ENCODE peak calls at places on chromosome 7, in eight cellular contexts. One of them, this sample, is unnamed.

GRCh38 chr7:157618823-157619606 is 282.2 kb downstream of the DNAJB6 start:
- DNase-seq in stimulated activated CD4-positive, alpha-beta T cell treated with anti-CD3 and anti-CD28 coated beads, Interleukin-15, amount 100 ng/mL, for 1 hour: no peak
- DNase-seq in stimulated activated CD8-positive, alpha-beta memory T cell treated with anti-CD3 and anti-CD28 coated beads, Interleukin-15, amount 100 ng/mL, for 24 hours: no peak
- DNase-seq in ACHN: no peak
- DNase-seq in stimulated activated naive CD8-positive, alpha-beta T cell treated with anti-CD3 and anti-CD28 coated beads, Interleukin-15, Interleukin-2, amounts not matched to agents 100 U/mL and 50 U/mL, for 24 hours: no peak
- DNase-seq in EL: no peak
- DNase-seq in activated CD4-positive, alpha-beta T cell treated with anti-CD3 and anti-CD28 coated beads, Interleukin-2, amount 50 U/mL, for 1 hour: no peak
- DNase-seq in AG04450: no peak
- DNase-seq in this sample: no peak

GRCh38 chr7:139695616-139696015 is 82.2 kb downstream of the HIPK2 start:
- DNase-seq in stimulated activated CD4-positive, alpha-beta T cell treated with anti-CD3 and anti-CD28 coated beads, Interleukin-15, amount 100 ng/mL, for 1 hour: no peak
- DNase-seq in activated CD4-positive, alpha-beta T cell treated with anti-CD3 and anti-CD28 coated beads, Interleukin-2, amount 50 U/mL, for 1 hour: no peak
- DNase-seq in stimulated activated CD8-positive, alpha-beta memory T cell treated with anti-CD3 and anti-CD28 coated beads, Interleukin-15, amount 100 ng/mL, for 24 hours: no peak
- DNase-seq in ACHN: no peak
- DNase-seq in EL: no peak
- DNase-seq in AG04450: no peak
- DNase-seq in stimulated activated naive CD8-positive, alpha-beta T cell treated with anti-CD3 and anti-CD28 coated beads, Interleukin-15, Interleukin-2, amounts not matched to agents 100 U/mL and 50 U/mL, for 24 hours: no peak
- DNase-seq in this sample: no peak

GRCh38 chr7:151181011-151181431 is 6.0 kb downstream of the ASB10 start:
- DNase-seq in EL: no peak
- DNase-seq in stimulated activated naive CD8-positive, alpha-beta T cell treated with anti-CD3 and anti-CD28 coated beads, Interleukin-15, Interleukin-2, amounts not matched to agents 100 U/mL and 50 U/mL, for 24 hours: no peak
- DNase-seq in stimulated activated CD8-positive, alpha-beta memory T cell treated with anti-CD3 and anti-CD28 coated beads, Interleukin-15, amount 100 ng/mL, for 24 hours: no peak
- DNase-seq in activated CD4-positive, alpha-beta T cell treated with anti-CD3 and anti-CD28 coated beads, Interleukin-2, amount 50 U/mL, for 1 hour: no peak
- DNase-seq in stimulated activated CD4-positive, alpha-beta T cell treated with anti-CD3 and anti-CD28 coated beads, Interleukin-15, amount 100 ng/mL, for 1 hour: no peak
- DNase-seq in AG04450: no peak
- DNase-seq in ACHN: no peak
- DNase-seq in this sample: no peak

GRCh38 chr7:121023683-121024507 is 35.4 kb downstream of the CPED1 start:
- DNase-seq in ACHN: no peak
- DNase-seq in AG04450: no peak
- DNase-seq in EL: peak; percentile 12
- DNase-seq in stimulated activated naive CD8-positive, alpha-beta T cell treated with anti-CD3 and anti-CD28 coated beads, Interleukin-15, Interleukin-2, amounts not matched to agents 100 U/mL and 50 U/mL, for 24 hours: no peak
- DNase-seq in stimulated activated CD4-positive, alpha-beta T cell treated with anti-CD3 and anti-CD28 coated beads, Interleukin-15, amount 100 ng/mL, for 1 hour: no peak
- DNase-seq in stimulated activated CD8-positive, alpha-beta memory T cell treated with anti-CD3 and anti-CD28 coated beads, Interleukin-15, amount 100 ng/mL, for 24 hours: no peak
- DNase-seq in activated CD4-positive, alpha-beta T cell treated with anti-CD3 and anti-CD28 coated beads, Interleukin-2, amount 50 U/mL, for 1 hour: no peak
- DNase-seq in this sample: no peak

GRCh38 chr7:83655951-83656556 is 7.1 kb upstream of the SEMA3E start:
- DNase-seq in EL: peak; percentile 37
- DNase-seq in stimulated activated CD8-positive, alpha-beta memory T cell treated with anti-CD3 and anti-CD28 coated beads, Interleukin-15, amount 100 ng/mL, for 24 hours: no peak
- DNase-seq in AG04450: peak; percentile 16
- DNase-seq in activated CD4-positive, alpha-beta T cell treated with anti-CD3 and anti-CD28 coated beads, Interleukin-2, amount 50 U/mL, for 1 hour: no peak
- DNase-seq in stimulated activated naive CD8-positive, alpha-beta T cell treated with anti-CD3 and anti-CD28 coated beads, Interleukin-15, Interleukin-2, amounts not matched to agents 100 U/mL and 50 U/mL, for 24 hours: no peak
- DNase-seq in ACHN: peak; percentile 78
- DNase-seq in stimulated activated CD4-positive, alpha-beta T cell treated with anti-CD3 and anti-CD28 coated beads, Interleukin-15, amount 100 ng/mL, for 1 hour: no peak
- DNase-seq in this sample: no peak

GRCh38 chr7:107130487-107131220 is 38.1 kb upstream of the HBP1 start:
- DNase-seq in AG04450: no peak
- DNase-seq in stimulated activated CD4-positive, alpha-beta T cell treated with anti-CD3 and anti-CD28 coated beads, Interleukin-15, amount 100 ng/mL, for 1 hour: no peak
- DNase-seq in activated CD4-positive, alpha-beta T cell treated with anti-CD3 and anti-CD28 coated beads, Interleukin-2, amount 50 U/mL, for 1 hour: no peak
- DNase-seq in stimulated activated naive CD8-positive, alpha-beta T cell treated with anti-CD3 and anti-CD28 coated beads, Interleukin-15, Interleukin-2, amounts not matched to agents 100 U/mL and 50 U/mL, for 24 hours: no peak
- DNase-seq in stimulated activated CD8-positive, alpha-beta memory T cell treated with anti-CD3 and anti-CD28 coated beads, Interleukin-15, amount 100 ng/mL, for 24 hours: no peak
- DNase-seq in EL: no peak
- DNase-seq in ACHN: no peak
- DNase-seq in this sample: no peak

GRCh38 chr7:10312942-10313341 is 660.7 kb upstream of the PHF14 start:
- DNase-seq in stimulated activated CD8-positive, alpha-beta memory T cell treated with anti-CD3 and anti-CD28 coated beads, Interleukin-15, amount 100 ng/mL, for 24 hours: no peak
- DNase-seq in activated CD4-positive, alpha-beta T cell treated with anti-CD3 and anti-CD28 coated beads, Interleukin-2, amount 50 U/mL, for 1 hour: no peak
- DNase-seq in stimulated activated CD4-positive, alpha-beta T cell treated with anti-CD3 and anti-CD28 coated beads, Interleukin-15, amount 100 ng/mL, for 1 hour: no peak
- DNase-seq in ACHN: no peak
- DNase-seq in stimulated activated naive CD8-positive, alpha-beta T cell treated with anti-CD3 and anti-CD28 coated beads, Interleukin-15, Interleukin-2, amounts not matched to agents 100 U/mL and 50 U/mL, for 24 hours: no peak
- DNase-seq in AG04450: no peak
- DNase-seq in EL: no peak
- DNase-seq in this sample: no peak

GRCh38 chr7:106823631-106824030 is 41.5 kb upstream of the PIK3CG start:
- DNase-seq in ACHN: no peak
- DNase-seq in stimulated activated naive CD8-positive, alpha-beta T cell treated with anti-CD3 and anti-CD28 coated beads, Interleukin-15, Interleukin-2, amounts not matched to agents 100 U/mL and 50 U/mL, for 24 hours: no peak
- DNase-seq in AG04450: no peak
- DNase-seq in EL: no peak
- DNase-seq in activated CD4-positive, alpha-beta T cell treated with anti-CD3 and anti-CD28 coated beads, Interleukin-2, amount 50 U/mL, for 1 hour: no peak
- DNase-seq in stimulated activated CD8-positive, alpha-beta memory T cell treated with anti-CD3 and anti-CD28 coated beads, Interleukin-15, amount 100 ng/mL, for 24 hours: no peak
- DNase-seq in stimulated activated CD4-positive, alpha-beta T cell treated with anti-CD3 and anti-CD28 coated beads, Interleukin-15, amount 100 ng/mL, for 1 hour: no peak
- DNase-seq in this sample: no peak

GRCh38 chr7:51376420-51377092 is 59.9 kb upstream of the COBL start:
- DNase-seq in activated CD4-positive, alpha-beta T cell treated with anti-CD3 and anti-CD28 coated beads, Interleukin-2, amount 50 U/mL, for 1 hour: no peak
- DNase-seq in ACHN: peak; percentile 83
- DNase-seq in stimulated activated naive CD8-positive, alpha-beta T cell treated with anti-CD3 and anti-CD28 coated beads, Interleukin-15, Interleukin-2, amounts not matched to agents 100 U/mL and 50 U/mL, for 24 hours: no peak
- DNase-seq in stimulated activated CD8-positive, alpha-beta memory T cell treated with anti-CD3 and anti-CD28 coated beads, Interleukin-15, amount 100 ng/mL, for 24 hours: no peak
- DNase-seq in stimulated activated CD4-positive, alpha-beta T cell treated with anti-CD3 and anti-CD28 coated beads, Interleukin-15, amount 100 ng/mL, for 1 hour: no peak
- DNase-seq in EL: peak; percentile 37
- DNase-seq in AG04450: no peak
- DNase-seq in this sample: no peak

GRCh38 chr7:67992287-67992686 is 995.7 kb downstream of the TYW1 start:
- DNase-seq in stimulated activated CD4-positive, alpha-beta T cell treated with anti-CD3 and anti-CD28 coated beads, Interleukin-15, amount 100 ng/mL, for 1 hour: no peak
- DNase-seq in stimulated activated naive CD8-positive, alpha-beta T cell treated with anti-CD3 and anti-CD28 coated beads, Interleukin-15, Interleukin-2, amounts not matched to agents 100 U/mL and 50 U/mL, for 24 hours: no peak
- DNase-seq in ACHN: no peak
- DNase-seq in AG04450: no peak
- DNase-seq in activated CD4-positive, alpha-beta T cell treated with anti-CD3 and anti-CD28 coated beads, Interleukin-2, amount 50 U/mL, for 1 hour: no peak
- DNase-seq in EL: no peak
- DNase-seq in stimulated activated CD8-positive, alpha-beta memory T cell treated with anti-CD3 and anti-CD28 coated beads, Interleukin-15, amount 100 ng/mL, for 24 hours: no peak
- DNase-seq in this sample: no peak

GRCh38 chr7:20894806-20895205 is 108.1 kb upstream of the SP8 start:
- DNase-seq in activated CD4-positive, alpha-beta T cell treated with anti-CD3 and anti-CD28 coated beads, Interleukin-2, amount 50 U/mL, for 1 hour: no peak
- DNase-seq in ACHN: no peak
- DNase-seq in EL: no peak
- DNase-seq in AG04450: no peak
- DNase-seq in stimulated activated CD4-positive, alpha-beta T cell treated with anti-CD3 and anti-CD28 coated beads, Interleukin-15, amount 100 ng/mL, for 1 hour: no peak
- DNase-seq in stimulated activated CD8-positive, alpha-beta memory T cell treated with anti-CD3 and anti-CD28 coated beads, Interleukin-15, amount 100 ng/mL, for 24 hours: no peak
- DNase-seq in stimulated activated naive CD8-positive, alpha-beta T cell treated with anti-CD3 and anti-CD28 coated beads, Interleukin-15, Interleukin-2, amounts not matched to agents 100 U/mL and 50 U/mL, for 24 hours: no peak
- DNase-seq in this sample: no peak

GRCh38 chr7:377069-378040 is 87.4 kb downstream of the FOXL3 start:
- DNase-seq in ACHN: no peak
- DNase-seq in stimulated activated naive CD8-positive, alpha-beta T cell treated with anti-CD3 and anti-CD28 coated beads, Interleukin-15, Interleukin-2, amounts not matched to agents 100 U/mL and 50 U/mL, for 24 hours: no peak
- DNase-seq in stimulated activated CD4-positive, alpha-beta T cell treated with anti-CD3 and anti-CD28 coated beads, Interleukin-15, amount 100 ng/mL, for 1 hour: no peak
- DNase-seq in stimulated activated CD8-positive, alpha-beta memory T cell treated with anti-CD3 and anti-CD28 coated beads, Interleukin-15, amount 100 ng/mL, for 24 hours: no peak
- DNase-seq in AG04450: no peak
- DNase-seq in EL: no peak
- DNase-seq in activated CD4-positive, alpha-beta T cell treated with anti-CD3 and anti-CD28 coated beads, Interleukin-2, amount 50 U/mL, for 1 hour: no peak
- DNase-seq in this sample: no peak

GRCh38 chr7:2711895-2712675 is 24.1 kb downstream of the AMZ1 start:
- DNase-seq in activated CD4-positive, alpha-beta T cell treated with anti-CD3 and anti-CD28 coated beads, Interleukin-2, amount 50 U/mL, for 1 hour: no peak
- DNase-seq in ACHN: no peak
- DNase-seq in AG04450: no peak
- DNase-seq in stimulated activated naive CD8-positive, alpha-beta T cell treated with anti-CD3 and anti-CD28 coated beads, Interleukin-15, Interleukin-2, amounts not matched to agents 100 U/mL and 50 U/mL, for 24 hours: no peak
- DNase-seq in stimulated activated CD8-positive, alpha-beta memory T cell treated with anti-CD3 and anti-CD28 coated beads, Interleukin-15, amount 100 ng/mL, for 24 hours: no peak
- DNase-seq in stimulated activated CD4-positive, alpha-beta T cell treated with anti-CD3 and anti-CD28 coated beads, Interleukin-15, amount 100 ng/mL, for 1 hour: no peak
- DNase-seq in EL: no peak
- DNase-seq in this sample: no peak

GRCh38 chr7:39621261-39621660 is 2.1 kb upstream of the RALA start:
- DNase-seq in ACHN: peak; percentile 49
- DNase-seq in activated CD4-positive, alpha-beta T cell treated with anti-CD3 and anti-CD28 coated beads, Interleukin-2, amount 50 U/mL, for 1 hour: no peak
- DNase-seq in stimulated activated CD4-positive, alpha-beta T cell treated with anti-CD3 and anti-CD28 coated beads, Interleukin-15, amount 100 ng/mL, for 1 hour: no peak
- DNase-seq in stimulated activated naive CD8-positive, alpha-beta T cell treated with anti-CD3 and anti-CD28 coated beads, Interleukin-15, Interleukin-2, amounts not matched to agents 100 U/mL and 50 U/mL, for 24 hours: no peak
- DNase-seq in stimulated activated CD8-positive, alpha-beta memory T cell treated with anti-CD3 and anti-CD28 coated beads, Interleukin-15, amount 100 ng/mL, for 24 hours: no peak
- DNase-seq in AG04450: peak; percentile 74
- DNase-seq in EL: peak; percentile 94
- DNase-seq in this sample: no peak

GRCh38 chr7:80128918-80129317 is 5.7 kb upstream of the GNAI1 start:
- DNase-seq in stimulated activated CD8-positive, alpha-beta memory T cell treated with anti-CD3 and anti-CD28 coated beads, Interleukin-15, amount 100 ng/mL, for 24 hours: no peak
- DNase-seq in activated CD4-positive, alpha-beta T cell treated with anti-CD3 and anti-CD28 coated beads, Interleukin-2, amount 50 U/mL, for 1 hour: no peak
- DNase-seq in stimulated activated naive CD8-positive, alpha-beta T cell treated with anti-CD3 and anti-CD28 coated beads, Interleukin-15, Interleukin-2, amounts not matched to agents 100 U/mL and 50 U/mL, for 24 hours: no peak
- DNase-seq in ACHN: no peak
- DNase-seq in EL: no peak
- DNase-seq in AG04450: no peak
- DNase-seq in stimulated activated CD4-positive, alpha-beta T cell treated with anti-CD3 and anti-CD28 coated beads, Interleukin-15, amount 100 ng/mL, for 1 hour: no peak
- DNase-seq in this sample: no peak

GRCh38 chr7:46534593-46535271 is 613.7 kb upstream of the IGFBP3 start:
- DNase-seq in stimulated activated naive CD8-positive, alpha-beta T cell treated with anti-CD3 and anti-CD28 coated beads, Interleukin-15, Interleukin-2, amounts not matched to agents 100 U/mL and 50 U/mL, for 24 hours: no peak
- DNase-seq in AG04450: peak; percentile 59
- DNase-seq in stimulated activated CD4-positive, alpha-beta T cell treated with anti-CD3 and anti-CD28 coated beads, Interleukin-15, amount 100 ng/mL, for 1 hour: no peak
- DNase-seq in EL: peak; percentile 77
- DNase-seq in stimulated activated CD8-positive, alpha-beta memory T cell treated with anti-CD3 and anti-CD28 coated beads, Interleukin-15, amount 100 ng/mL, for 24 hours: no peak
- DNase-seq in ACHN: no peak
- DNase-seq in activated CD4-positive, alpha-beta T cell treated with anti-CD3 and anti-CD28 coated beads, Interleukin-2, amount 50 U/mL, for 1 hour: no peak
- DNase-seq in this sample: no peak

GRCh38 chr7:158613481-158613880 is 25.9 kb upstream of the PTPRN2 start:
- DNase-seq in ACHN: no peak
- DNase-seq in stimulated activated CD4-positive, alpha-beta T cell treated with anti-CD3 and anti-CD28 coated beads, Interleukin-15, amount 100 ng/mL, for 1 hour: no peak
- DNase-seq in AG04450: no peak
- DNase-seq in EL: no peak
- DNase-seq in activated CD4-positive, alpha-beta T cell treated with anti-CD3 and anti-CD28 coated beads, Interleukin-2, amount 50 U/mL, for 1 hour: no peak
- DNase-seq in stimulated activated naive CD8-positive, alpha-beta T cell treated with anti-CD3 and anti-CD28 coated beads, Interleukin-15, Interleukin-2, amounts not matched to agents 100 U/mL and 50 U/mL, for 24 hours: no peak
- DNase-seq in stimulated activated CD8-positive, alpha-beta memory T cell treated with anti-CD3 and anti-CD28 coated beads, Interleukin-15, amount 100 ng/mL, for 24 hours: no peak
- DNase-seq in this sample: no peak

GRCh38 chr7:47482013-47482761 is 99.7 kb downstream of the TNS3 start:
- DNase-seq in ACHN: peak; percentile 87
- DNase-seq in activated CD4-positive, alpha-beta T cell treated with anti-CD3 and anti-CD28 coated beads, Interleukin-2, amount 50 U/mL, for 1 hour: no peak
- DNase-seq in stimulated activated CD4-positive, alpha-beta T cell treated with anti-CD3 and anti-CD28 coated beads, Interleukin-15, amount 100 ng/mL, for 1 hour: no peak
- DNase-seq in EL: peak; percentile 95
- DNase-seq in stimulated activated naive CD8-positive, alpha-beta T cell treated with anti-CD3 and anti-CD28 coated beads, Interleukin-15, Interleukin-2, amounts not matched to agents 100 U/mL and 50 U/mL, for 24 hours: peak; percentile 47
- DNase-seq in AG04450: peak; percentile 89
- DNase-seq in stimulated activated CD8-positive, alpha-beta memory T cell treated with anti-CD3 and anti-CD28 coated beads, Interleukin-15, amount 100 ng/mL, for 24 hours: no peak
- DNase-seq in this sample: no peak

GRCh38 chr7:8295638-8296361 is 33.8 kb upstream of the ICA1 start:
- DNase-seq in activated CD4-positive, alpha-beta T cell treated with anti-CD3 and anti-CD28 coated beads, Interleukin-2, amount 50 U/mL, for 1 hour: peak; percentile 3
- DNase-seq in EL: peak; percentile 77
- DNase-seq in stimulated activated CD4-positive, alpha-beta T cell treated with anti-CD3 and anti-CD28 coated beads, Interleukin-15, amount 100 ng/mL, for 1 hour: no peak
- DNase-seq in stimulated activated CD8-positive, alpha-beta memory T cell treated with anti-CD3 and anti-CD28 coated beads, Interleukin-15, amount 100 ng/mL, for 24 hours: no peak
- DNase-seq in ACHN: peak; percentile 94
- DNase-seq in stimulated activated naive CD8-positive, alpha-beta T cell treated with anti-CD3 and anti-CD28 coated beads, Interleukin-15, Interleukin-2, amounts not matched to agents 100 U/mL and 50 U/mL, for 24 hours: peak; percentile 13
- DNase-seq in AG04450: peak; percentile 33
- DNase-seq in this sample: peak; percentile 33

GRCh38 chr7:105602325-105603305 is 21.3 kb upstream of the EFCAB10 start:
- DNase-seq in ACHN: no peak
- DNase-seq in stimulated activated CD4-positive, alpha-beta T cell treated with anti-CD3 and anti-CD28 coated beads, Interleukin-15, amount 100 ng/mL, for 1 hour: no peak
- DNase-seq in stimulated activated CD8-positive, alpha-beta memory T cell treated with anti-CD3 and anti-CD28 coated beads, Interleukin-15, amount 100 ng/mL, for 24 hours: no peak
- DNase-seq in activated CD4-positive, alpha-beta T cell treated with anti-CD3 and anti-CD28 coated beads, Interleukin-2, amount 50 U/mL, for 1 hour: no peak
- DNase-seq in EL: peak; percentile 14
- DNase-seq in AG04450: no peak
- DNase-seq in stimulated activated naive CD8-positive, alpha-beta T cell treated with anti-CD3 and anti-CD28 coated beads, Interleukin-15, Interleukin-2, amounts not matched to agents 100 U/mL and 50 U/mL, for 24 hours: no peak
- DNase-seq in this sample: no peak

GRCh38 chr7:103637080-103637479 is 191.1 kb upstream of the SLC26A5 start:
- DNase-seq in AG04450: peak; percentile 81
- DNase-seq in stimulated activated naive CD8-positive, alpha-beta T cell treated with anti-CD3 and anti-CD28 coated beads, Interleukin-15, Interleukin-2, amounts not matched to agents 100 U/mL and 50 U/mL, for 24 hours: no peak
- DNase-seq in stimulated activated CD4-positive, alpha-beta T cell treated with anti-CD3 and anti-CD28 coated beads, Interleukin-15, amount 100 ng/mL, for 1 hour: no peak
- DNase-seq in EL: peak; percentile 91
- DNase-seq in stimulated activated CD8-positive, alpha-beta memory T cell treated with anti-CD3 and anti-CD28 coated beads, Interleukin-15, amount 100 ng/mL, for 24 hours: no peak
- DNase-seq in ACHN: no peak
- DNase-seq in activated CD4-positive, alpha-beta T cell treated with anti-CD3 and anti-CD28 coated beads, Interleukin-2, amount 50 U/mL, for 1 hour: no peak
- DNase-seq in this sample: no peak

GRCh38 chr7:94366827-94367226 is 27.9 kb upstream of the COL1A2 start:
- DNase-seq in EL: no peak
- DNase-seq in AG04450: no peak
- DNase-seq in stimulated activated CD4-positive, alpha-beta T cell treated with anti-CD3 and anti-CD28 coated beads, Interleukin-15, amount 100 ng/mL, for 1 hour: no peak
- DNase-seq in stimulated activated naive CD8-positive, alpha-beta T cell treated with anti-CD3 and anti-CD28 coated beads, Interleukin-15, Interleukin-2, amounts not matched to agents 100 U/mL and 50 U/mL, for 24 hours: no peak
- DNase-seq in activated CD4-positive, alpha-beta T cell treated with anti-CD3 and anti-CD28 coated beads, Interleukin-2, amount 50 U/mL, for 1 hour: no peak
- DNase-seq in ACHN: no peak
- DNase-seq in stimulated activated CD8-positive, alpha-beta memory T cell treated with anti-CD3 and anti-CD28 coated beads, Interleukin-15, amount 100 ng/mL, for 24 hours: no peak
- DNase-seq in this sample: no peak

GRCh38 chr7:68730194-68730593 is 868.1 kb upstream of the AUTS2 start:
- DNase-seq in stimulated activated naive CD8-positive, alpha-beta T cell treated with anti-CD3 and anti-CD28 coated beads, Interleukin-15, Interleukin-2, amounts not matched to agents 100 U/mL and 50 U/mL, for 24 hours: no peak
- DNase-seq in ACHN: no peak
- DNase-seq in EL: no peak
- DNase-seq in activated CD4-positive, alpha-beta T cell treated with anti-CD3 and anti-CD28 coated beads, Interleukin-2, amount 50 U/mL, for 1 hour: no peak
- DNase-seq in stimulated activated CD8-positive, alpha-beta memory T cell treated with anti-CD3 and anti-CD28 coated beads, Interleukin-15, amount 100 ng/mL, for 24 hours: no peak
- DNase-seq in AG04450: no peak
- DNase-seq in stimulated activated CD4-positive, alpha-beta T cell treated with anti-CD3 and anti-CD28 coated beads, Interleukin-15, amount 100 ng/mL, for 1 hour: no peak
- DNase-seq in this sample: no peak

GRCh38 chr7:41107330-41107937 is 595.5 kb downstream of the INHBA start:
- DNase-seq in EL: peak; percentile 72
- DNase-seq in stimulated activated CD8-positive, alpha-beta memory T cell treated with anti-CD3 and anti-CD28 coated beads, Interleukin-15, amount 100 ng/mL, for 24 hours: no peak
- DNase-seq in activated CD4-positive, alpha-beta T cell treated with anti-CD3 and anti-CD28 coated beads, Interleukin-2, amount 50 U/mL, for 1 hour: no peak
- DNase-seq in ACHN: peak; percentile 71
- DNase-seq in AG04450: no peak
- DNase-seq in stimulated activated CD4-positive, alpha-beta T cell treated with anti-CD3 and anti-CD28 coated beads, Interleukin-15, amount 100 ng/mL, for 1 hour: no peak
- DNase-seq in stimulated activated naive CD8-positive, alpha-beta T cell treated with anti-CD3 and anti-CD28 coated beads, Interleukin-15, Interleukin-2, amounts not matched to agents 100 U/mL and 50 U/mL, for 24 hours: no peak
- DNase-seq in this sample: no peak

GRCh38 chr7:47836513-47837202 is 111.6 kb downstream of the PKD1L1 start:
- DNase-seq in stimulated activated naive CD8-positive, alpha-beta T cell treated with anti-CD3 and anti-CD28 coated beads, Interleukin-15, Interleukin-2, amounts not matched to agents 100 U/mL and 50 U/mL, for 24 hours: no peak
- DNase-seq in stimulated activated CD8-positive, alpha-beta memory T cell treated with anti-CD3 and anti-CD28 coated beads, Interleukin-15, amount 100 ng/mL, for 24 hours: no peak
- DNase-seq in ACHN: no peak
- DNase-seq in EL: no peak
- DNase-seq in stimulated activated CD4-positive, alpha-beta T cell treated with anti-CD3 and anti-CD28 coated beads, Interleukin-15, amount 100 ng/mL, for 1 hour: no peak
- DNase-seq in AG04450: no peak
- DNase-seq in activated CD4-positive, alpha-beta T cell treated with anti-CD3 and anti-CD28 coated beads, Interleukin-2, amount 50 U/mL, for 1 hour: no peak
- DNase-seq in this sample: no peak

GRCh38 chr7:45976485-45976856 is 55.4 kb upstream of the IGFBP3 start:
- DNase-seq in AG04450: no peak
- DNase-seq in EL: no peak
- DNase-seq in stimulated activated naive CD8-positive, alpha-beta T cell treated with anti-CD3 and anti-CD28 coated beads, Interleukin-15, Interleukin-2, amounts not matched to agents 100 U/mL and 50 U/mL, for 24 hours: no peak
- DNase-seq in activated CD4-positive, alpha-beta T cell treated with anti-CD3 and anti-CD28 coated beads, Interleukin-2, amount 50 U/mL, for 1 hour: no peak
- DNase-seq in stimulated activated CD4-positive, alpha-beta T cell treated with anti-CD3 and anti-CD28 coated beads, Interleukin-15, amount 100 ng/mL, for 1 hour: no peak
- DNase-seq in ACHN: no peak
- DNase-seq in stimulated activated CD8-positive, alpha-beta memory T cell treated with anti-CD3 and anti-CD28 coated beads, Interleukin-15, amount 100 ng/mL, for 24 hours: no peak
- DNase-seq in this sample: no peak

GRCh38 chr7:108000875-108001758 is 1.8 kb downstream of the LAMB1 start:
- DNase-seq in stimulated activated CD8-positive, alpha-beta memory T cell treated with anti-CD3 and anti-CD28 coated beads, Interleukin-15, amount 100 ng/mL, for 24 hours: no peak
- DNase-seq in stimulated activated CD4-positive, alpha-beta T cell treated with anti-CD3 and anti-CD28 coated beads, Interleukin-15, amount 100 ng/mL, for 1 hour: no peak
- DNase-seq in stimulated activated naive CD8-positive, alpha-beta T cell treated with anti-CD3 and anti-CD28 coated beads, Interleukin-15, Interleukin-2, amounts not matched to agents 100 U/mL and 50 U/mL, for 24 hours: peak; percentile 9
- DNase-seq in EL: peak; percentile 55
- DNase-seq in AG04450: no peak
- DNase-seq in ACHN: peak; percentile 75
- DNase-seq in activated CD4-positive, alpha-beta T cell treated with anti-CD3 and anti-CD28 coated beads, Interleukin-2, amount 50 U/mL, for 1 hour: no peak
- DNase-seq in this sample: no peak

GRCh38 chr7:129454249-129454551 is 20.0 kb downstream of the STRIP2 start:
- DNase-seq in stimulated activated CD4-positive, alpha-beta T cell treated with anti-CD3 and anti-CD28 coated beads, Interleukin-15, amount 100 ng/mL, for 1 hour: no peak
- DNase-seq in ACHN: no peak
- DNase-seq in activated CD4-positive, alpha-beta T cell treated with anti-CD3 and anti-CD28 coated beads, Interleukin-2, amount 50 U/mL, for 1 hour: no peak
- DNase-seq in stimulated activated CD8-positive, alpha-beta memory T cell treated with anti-CD3 and anti-CD28 coated beads, Interleukin-15, amount 100 ng/mL, for 24 hours: no peak
- DNase-seq in AG04450: no peak
- DNase-seq in EL: no peak
- DNase-seq in stimulated activated naive CD8-positive, alpha-beta T cell treated with anti-CD3 and anti-CD28 coated beads, Interleukin-15, Interleukin-2, amounts not matched to agents 100 U/mL and 50 U/mL, for 24 hours: no peak
- DNase-seq in this sample: no peak

GRCh38 chr7:134996097-134996550 is 9.8 kb downstream of the AGBL3 start:
- DNase-seq in stimulated activated naive CD8-positive, alpha-beta T cell treated with anti-CD3 and anti-CD28 coated beads, Interleukin-15, Interleukin-2, amounts not matched to agents 100 U/mL and 50 U/mL, for 24 hours: no peak
- DNase-seq in stimulated activated CD8-positive, alpha-beta memory T cell treated with anti-CD3 and anti-CD28 coated beads, Interleukin-15, amount 100 ng/mL, for 24 hours: no peak
- DNase-seq in EL: no peak
- DNase-seq in ACHN: no peak
- DNase-seq in stimulated activated CD4-positive, alpha-beta T cell treated with anti-CD3 and anti-CD28 coated beads, Interleukin-15, amount 100 ng/mL, for 1 hour: no peak
- DNase-seq in activated CD4-positive, alpha-beta T cell treated with anti-CD3 and anti-CD28 coated beads, Interleukin-2, amount 50 U/mL, for 1 hour: no peak
- DNase-seq in AG04450: no peak
- DNase-seq in this sample: no peak